ENCODE peak calls at places on chromosomes 13 and 19, in six cellular contexts. One of them, this sample, is unnamed.

GRCh38 chr19:17281391-17282304 is at the start of gene ANKLE1:
- DNase-seq in GM12878: peak; percentile 32
- DNase-seq in GM23338: peak; percentile 88
- DNase-seq in HL-60: peak; percentile 89
- DNase-seq in breast epithelium: no peak
- DNase-seq in endothelial cell of umbilical vein: no peak
- DNase-seq in this sample: no peak

GRCh38 chr19:31271569-31271911 is 77.7 kb downstream of the TSHZ3 start:
- DNase-seq in GM12878: no peak
- DNase-seq in GM23338: no peak
- DNase-seq in HL-60: no peak
- DNase-seq in breast epithelium: no peak
- DNase-seq in endothelial cell of umbilical vein: no peak
- DNase-seq in this sample: peak; percentile 7

GRCh38 chr19:49932731-49933131 is 3.4 kb upstream of the NUP62 start:
- DNase-seq in GM12878: no peak
- DNase-seq in GM23338: no peak
- DNase-seq in HL-60: no peak
- DNase-seq in breast epithelium: no peak
- DNase-seq in endothelial cell of umbilical vein: no peak
- DNase-seq in this sample: no peak

GRCh38 chr19:42125536-42125935 is 6.7 kb downstream of the POU2F2 start:
- DNase-seq in GM12878: no peak
- DNase-seq in GM23338: peak; percentile 36
- DNase-seq in HL-60: no peak
- DNase-seq in breast epithelium: no peak
- DNase-seq in endothelial cell of umbilical vein: no peak
- DNase-seq in this sample: no peak

GRCh38 chr13:27621116-27621365 is 651 bp upstream of the POLR1D start:
- DNase-seq in GM12878: no peak
- DNase-seq in GM23338: no peak
- DNase-seq in HL-60: no peak
- DNase-seq in breast epithelium: no peak
- DNase-seq in endothelial cell of umbilical vein: peak; percentile 69
- DNase-seq in this sample: no peak

GRCh38 chr13:61123533-61124269 is 291.9 kb downstream of the PCDH20 start:
- DNase-seq in GM12878: no peak
- DNase-seq in GM23338: peak; percentile 12
- DNase-seq in HL-60: no peak
- DNase-seq in breast epithelium: no peak
- DNase-seq in endothelial cell of umbilical vein: no peak
- DNase-seq in this sample: no peak

GRCh38 chr13:113584870-113585671 is 518 bp downstream of the TFDP1 start:
- DNase-seq in GM12878: no peak
- DNase-seq in GM23338: peak; percentile 27
- DNase-seq in HL-60: no peak
- DNase-seq in breast epithelium: no peak
- DNase-seq in endothelial cell of umbilical vein: no peak
- DNase-seq in this sample: peak; percentile 48

GRCh38 chr13:73987618-73988017 is 146.6 kb downstream of the KLF12 start:
- DNase-seq in GM12878: no peak
- DNase-seq in GM23338: no peak
- DNase-seq in HL-60: peak; percentile 25
- DNase-seq in breast epithelium: no peak
- DNase-seq in endothelial cell of umbilical vein: no peak
- DNase-seq in this sample: no peak

GRCh38 chr19:33403221-33403972 is 29.9 kb downstream of the CEBPG start:
- DNase-seq in GM12878: no peak
- DNase-seq in GM23338: no peak
- DNase-seq in HL-60: no peak
- DNase-seq in breast epithelium: no peak
- DNase-seq in endothelial cell of umbilical vein: no peak
- DNase-seq in this sample: peak; percentile 62

GRCh38 chr19:14370169-14370998 is 10.9 kb upstream of the ADGRE5 start:
- DNase-seq in GM12878: no peak
- DNase-seq in GM23338: no peak
- DNase-seq in HL-60: no peak
- DNase-seq in breast epithelium: no peak
- DNase-seq in endothelial cell of umbilical vein: no peak
- DNase-seq in this sample: no peak

GRCh38 chr13:99545979-99546378 is 44.7 kb downstream of the TM9SF2 start:
- DNase-seq in GM12878: no peak
- DNase-seq in GM23338: no peak
- DNase-seq in HL-60: no peak
- DNase-seq in breast epithelium: no peak
- DNase-seq in endothelial cell of umbilical vein: no peak
- DNase-seq in this sample: no peak

GRCh38 chr19:17165715-17166114 is 49.4 kb upstream of the USE1 start:
- DNase-seq in GM12878: no peak
- DNase-seq in GM23338: no peak
- DNase-seq in HL-60: no peak
- DNase-seq in breast epithelium: no peak
- DNase-seq in endothelial cell of umbilical vein: no peak
- DNase-seq in this sample: no peak

GRCh38 chr13:50518791-50519201 is 324.7 kb downstream of the DLEU7 start:
- DNase-seq in GM12878: no peak
- DNase-seq in GM23338: no peak
- DNase-seq in HL-60: no peak
- DNase-seq in breast epithelium: no peak
- DNase-seq in endothelial cell of umbilical vein: no peak
- DNase-seq in this sample: no peak

GRCh38 chr19:47023448-47023794 is 3.8 kb downstream of the NPAS1 start:
- DNase-seq in GM12878: no peak
- DNase-seq in GM23338: peak; percentile 45
- DNase-seq in HL-60: no peak
- DNase-seq in breast epithelium: no peak
- DNase-seq in endothelial cell of umbilical vein: no peak
- DNase-seq in this sample: no peak

GRCh38 chr19:54137913-54138776 is 583 bp downstream of the CNOT3 start:
- DNase-seq in GM12878: no peak
- DNase-seq in GM23338: peak; percentile 47
- DNase-seq in HL-60: no peak
- DNase-seq in breast epithelium: no peak
- DNase-seq in endothelial cell of umbilical vein: no peak
- DNase-seq in this sample: no peak

GRCh38 chr19:27729332-27729731 is 1483.6 kb downstream of the UQCRFS1 start:
- DNase-seq in GM12878: no peak
- DNase-seq in GM23338: no peak
- DNase-seq in HL-60: no peak
- DNase-seq in breast epithelium: no peak
- DNase-seq in endothelial cell of umbilical vein: no peak
- DNase-seq in this sample: no peak

GRCh38 chr19:47756627-47756929 is 11.2 kb downstream of the NOP53 start:
- DNase-seq in GM12878: no peak
- DNase-seq in GM23338: no peak
- DNase-seq in HL-60: no peak
- DNase-seq in breast epithelium: no peak
- DNase-seq in endothelial cell of umbilical vein: no peak
- DNase-seq in this sample: no peak

GRCh38 chr13:98998831-98999634 is 21.2 kb upstream of the DOCK9 start:
- DNase-seq in GM12878: peak; percentile 41
- DNase-seq in GM23338: no peak
- DNase-seq in HL-60: no peak
- DNase-seq in breast epithelium: no peak
- DNase-seq in endothelial cell of umbilical vein: no peak
- DNase-seq in this sample: no peak

GRCh38 chr13:26811636-26812035 is 51.0 kb upstream of the GPR12 start:
- DNase-seq in GM12878: no peak
- DNase-seq in GM23338: no peak
- DNase-seq in HL-60: no peak
- DNase-seq in breast epithelium: no peak
- DNase-seq in endothelial cell of umbilical vein: no peak
- DNase-seq in this sample: no peak

GRCh38 chr19:46019270-46019669 is 3.6 kb downstream of the PGLYRP1 start:
- DNase-seq in GM12878: no peak
- DNase-seq in GM23338: no peak
- DNase-seq in HL-60: no peak
- DNase-seq in breast epithelium: no peak
- DNase-seq in endothelial cell of umbilical vein: no peak
- DNase-seq in this sample: peak; percentile 52

GRCh38 chr13:85535306-85535705 is 263.9 kb downstream of the SLITRK6 start:
- DNase-seq in GM12878: no peak
- DNase-seq in GM23338: no peak
- DNase-seq in HL-60: no peak
- DNase-seq in breast epithelium: no peak
- DNase-seq in endothelial cell of umbilical vein: no peak
- DNase-seq in this sample: no peak

GRCh38 chr19:7751157-7751783 is 3.9 kb upstream of the CD209 start:
- DNase-seq in GM12878: peak; percentile 56
- DNase-seq in GM23338: no peak
- DNase-seq in HL-60: no peak
- DNase-seq in breast epithelium: no peak
- DNase-seq in endothelial cell of umbilical vein: no peak
- DNase-seq in this sample: no peak

GRCh38 chr19:18416778-18417249 is 2.4 kb upstream of the SSBP4 start:
- DNase-seq in GM12878: no peak
- DNase-seq in GM23338: peak; percentile 93
- DNase-seq in HL-60: peak; percentile 92
- DNase-seq in breast epithelium: peak; percentile 83
- DNase-seq in endothelial cell of umbilical vein: peak; percentile 89
- DNase-seq in this sample: peak; percentile 95

GRCh38 chr19:16076154-16076957 is at the start of gene TPM4:
- DNase-seq in GM12878: peak; percentile 74
- DNase-seq in GM23338: peak; percentile 95
- DNase-seq in HL-60: peak; percentile 90
- DNase-seq in breast epithelium: peak; percentile 93
- DNase-seq in endothelial cell of umbilical vein: peak; percentile 90
- DNase-seq in this sample: peak; percentile 99

GRCh38 chr19:16078311-16078758 is 2.0 kb downstream of the TPM4 start:
- DNase-seq in GM12878: no peak
- DNase-seq in GM23338: no peak
- DNase-seq in HL-60: no peak
- DNase-seq in breast epithelium: peak; percentile 54
- DNase-seq in endothelial cell of umbilical vein: no peak
- DNase-seq in this sample: peak; percentile 80

GRCh38 chr19:16075430-16076153 is 703 bp upstream of the TPM4 start:
- DNase-seq in GM12878: no peak
- DNase-seq in GM23338: no peak
- DNase-seq in HL-60: no peak
- DNase-seq in breast epithelium: peak; percentile 48
- DNase-seq in endothelial cell of umbilical vein: no peak
- DNase-seq in this sample: peak; percentile 74

GRCh38 chr19:16076958-16077611 is 790 bp downstream of the TPM4 start:
- DNase-seq in GM12878: no peak
- DNase-seq in GM23338: peak; percentile 68
- DNase-seq in HL-60: no peak
- DNase-seq in breast epithelium: peak; percentile 61
- DNase-seq in endothelial cell of umbilical vein: peak; percentile 35
- DNase-seq in this sample: peak; percentile 87

DNA sequence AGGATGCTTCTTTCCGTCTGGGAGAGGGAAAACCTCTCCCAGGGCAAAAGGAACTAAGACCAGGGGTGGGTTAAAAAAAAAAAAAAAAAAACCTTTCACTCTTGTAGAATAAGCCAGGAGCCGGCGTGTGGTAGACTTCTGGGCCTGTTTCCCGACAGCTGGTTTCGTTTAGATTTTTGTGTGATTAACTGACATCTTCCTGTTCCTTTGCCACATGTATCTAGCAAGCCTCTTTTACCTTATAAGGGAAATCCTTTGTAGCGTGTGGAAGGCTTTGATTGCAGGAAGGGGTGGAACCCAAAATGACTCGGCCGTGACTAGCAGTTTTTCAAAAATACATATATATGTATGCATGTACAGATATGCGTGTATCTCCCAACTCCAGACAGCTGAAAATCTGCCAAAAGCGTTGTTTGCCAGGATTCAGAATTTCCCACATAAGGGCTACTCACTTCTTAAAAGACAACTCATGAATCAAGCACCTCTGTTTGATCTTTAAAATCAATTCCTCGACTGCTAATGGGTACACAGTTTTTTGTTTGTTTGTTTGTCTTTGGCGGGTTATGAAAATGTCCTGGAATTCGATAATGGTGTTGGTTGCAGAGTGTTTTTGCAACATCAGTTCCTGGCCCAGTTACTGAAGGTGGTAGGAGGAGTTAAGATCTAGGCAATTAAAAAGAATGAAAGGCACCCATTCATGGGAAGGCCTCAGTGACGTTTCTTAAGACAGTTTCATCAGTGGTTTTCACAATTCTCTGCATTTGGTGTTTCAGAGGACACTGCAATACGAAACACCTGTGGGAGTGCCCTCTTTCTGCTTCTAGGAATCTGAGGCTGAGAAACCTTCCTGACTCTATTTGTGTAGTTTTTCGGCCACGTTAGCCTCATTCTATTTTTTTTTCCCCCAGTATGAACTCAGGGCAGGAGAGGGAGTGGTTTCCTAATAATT is 2.7 kb downstream of the TPM4 start:
- DNase-seq in GM12878: peak; percentile 94
- DNase-seq in GM23338: peak; percentile 68
- DNase-seq in HL-60: peak; percentile 86
- DNase-seq in breast epithelium: peak; percentile 91
- DNase-seq in endothelial cell of umbilical vein: peak; percentile 98
- DNase-seq in this sample: peak; percentile 94
- H3K27ac ChIP-seq in GM12878: peak overlapping the region; percentile 99
- H3K27ac ChIP-seq in GM23338: peak overlapping the region; percentile 95
- H3K27ac ChIP-seq in HL-60: peak overlapping the region; percentile 77
- H3K27ac ChIP-seq in breast epithelium: peak overlapping the region; percentile 100
- H3K27ac ChIP-seq in endothelial cell of umbilical vein: peak overlapping the region; percentile 100
- H3K27ac ChIP-seq in this sample: peak overlapping the region; percentile 99

GRCh38 chr19:43901395-43902390 is 33.4 kb downstream of the ZNF45 start:
- DNase-seq in GM12878: peak; percentile 61
- DNase-seq in GM23338: peak; percentile 91
- DNase-seq in HL-60: peak; percentile 87
- DNase-seq in breast epithelium: peak; percentile 39
- DNase-seq in endothelial cell of umbilical vein: peak; percentile 88
- DNase-seq in this sample: peak; percentile 87
- TF ChIP-seq POLR2AphosphoS5 in GM12878: peak; percentile 22
- TF ChIP-seq POLR2AphosphoS5 in GM23338: peak; percentile 52
- TF ChIP-seq POLR2AphosphoS5 in HL-60: no peak
- TF ChIP-seq POLR2AphosphoS5 in breast epithelium: no peak
- TF ChIP-seq POLR2AphosphoS5 in endothelial cell of umbilical vein: no peak
- TF ChIP-seq POLR2AphosphoS5 in this sample: no peak

DNA sequence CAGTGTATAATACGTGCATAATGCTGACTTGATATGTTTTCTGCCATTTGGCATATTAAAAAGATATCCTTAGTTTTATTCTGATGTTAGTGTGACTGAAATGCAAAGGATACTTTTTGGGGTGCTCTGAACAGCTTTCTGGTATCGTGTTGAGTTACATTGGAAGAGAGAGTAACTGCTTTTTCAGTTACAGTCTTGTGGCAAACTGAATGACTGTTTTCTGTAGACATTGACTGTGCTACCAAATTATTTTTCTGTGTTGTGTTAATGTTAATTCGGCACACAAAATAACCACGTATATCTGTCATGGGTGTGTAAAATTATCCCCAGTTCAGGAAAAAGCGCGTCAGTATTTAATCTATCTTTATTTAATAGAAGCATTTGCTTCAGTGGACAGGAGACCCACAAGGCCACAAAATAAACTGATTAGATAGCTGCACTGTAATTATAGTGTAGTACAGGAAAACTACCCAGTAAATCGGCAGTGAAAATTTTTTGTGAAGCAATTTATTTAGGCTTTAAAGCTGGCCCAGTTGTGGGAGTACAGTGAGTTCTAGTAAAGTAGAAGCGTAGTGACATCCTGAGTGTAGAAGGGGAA is 2.5 kb downstream of the URI1 start:
- DNase-seq in GM12878: no peak
- DNase-seq in GM23338: no peak
- DNase-seq in HL-60: no peak
- DNase-seq in breast epithelium: no peak
- DNase-seq in endothelial cell of umbilical vein: no peak
- DNase-seq in this sample: no peak
- H3K27ac ChIP-seq in GM12878: peak overlapping the region; percentile 37
- H3K27ac ChIP-seq in GM23338: no peak overlapping the region
- H3K27ac ChIP-seq in HL-60: peak overlapping the region; percentile 15
- H3K27ac ChIP-seq in breast epithelium: peak overlapping the region; percentile 32
- H3K27ac ChIP-seq in endothelial cell of umbilical vein: no peak overlapping the region
- H3K27ac ChIP-seq in this sample: peak overlapping the region; percentile 39

GRCh38 chr13:100724568-100724967 is 50.0 kb upstream of the TMTC4 start:
- DNase-seq in GM12878: no peak
- DNase-seq in GM23338: no peak
- DNase-seq in HL-60: no peak
- DNase-seq in breast epithelium: no peak
- DNase-seq in endothelial cell of umbilical vein: no peak
- DNase-seq in this sample: no peak
- TF ChIP-seq POLR2AphosphoS5 in GM12878: no peak
- TF ChIP-seq POLR2AphosphoS5 in GM23338: no peak
- TF ChIP-seq POLR2AphosphoS5 in HL-60: no peak
- TF ChIP-seq POLR2AphosphoS5 in breast epithelium: no peak
- TF ChIP-seq POLR2AphosphoS5 in endothelial cell of umbilical vein: no peak
- TF ChIP-seq POLR2AphosphoS5 in this sample: no peak

This sample was measured in sigmoid colon.